ENCODE peak calls at places on chromosome 11, in six cellular contexts. O is brain microvascular endothelial cell, D is cardiac fibroblast, R is A549, T is lower leg skin, P is HepG2. K is an unnamed sample.

GRCh38 chr11:76266269-76266668 is 60.0 kb upstream of the WNT11 start:
- DNase-seq in D (peak), R (peak), O (peak), T (peak), P (no peak), K (peak)

GRCh38 chr11:68325183-68325893 is 12.9 kb downstream of the LRP5 start:
- DNase-seq in T (no peak), D (no peak), O (no peak), R (no peak), P (no peak), K (no peak)

GRCh38 chr11:128482512-128483191 is 104.7 kb downstream of the ETS1 start:
- DNase-seq in R (no peak), T (no peak), O (peak), D (peak), P (no peak), K (peak)

GRCh38 chr11:28621648-28622215 is 513.5 kb downstream of the METTL15 start:
- DNase-seq in T (no peak), O (peak), P (no peak), R (no peak), D (peak), K (peak)

GRCh38 chr11:97943493-97943892 is 1077.3 kb upstream of the CNTN5 start:
- DNase-seq in P (no peak), O (no peak), D (no peak), R (no peak), T (no peak), K (no peak)

GRCh38 chr11:36123353-36124220 is 165.6 kb downstream of the COMMD9 start:
- DNase-seq in D (no peak), R (no peak), P (no peak), T (no peak), O (peak), K (peak)

GRCh38 chr11:96107143-96107829 is 183.4 kb upstream of the MTMR2 start:
- DNase-seq in P (peak), D (no peak), R (no peak), T (no peak), O (no peak), K (no peak)

GRCh38 chr11:36492724-36493304 is 17.3 kb downstream of the TRAF6 start:
- DNase-seq in R (peak), O (peak), D (peak), T (no peak), P (peak), K (peak)

GRCh38 chr11:102476069-102476468 is 23.5 kb upstream of the TMEM123 start:
- DNase-seq in T (no peak), O (no peak), D (peak), R (no peak), P (no peak), K (peak)

GRCh38 chr11:21472256-21472655 is 720.6 kb upstream of the ANO5 start:
- DNase-seq in T (no peak), R (peak), P (no peak), D (no peak), O (no peak), K (no peak)

GRCh38 chr11:96105197-96105895 is 181.4 kb upstream of the MTMR2 start:
- DNase-seq in O (no peak), T (no peak), D (peak), R (no peak), P (peak), K (peak)

GRCh38 chr11:37849731-37850130 is 1251.7 kb upstream of the RAG2 start:
- DNase-seq in O (no peak), R (no peak), P (no peak), D (peak), T (no peak), K (peak)

GRCh38 chr11:9341638-9342137 is 27.3 kb upstream of the TMEM41B start:
- DNase-seq in R (no peak), O (no peak), P (no peak), D (no peak), T (no peak), K (no peak)

GRCh38 chr11:115659061-115659963 is 155.1 kb upstream of the CADM1 start:
- DNase-seq in T (no peak), O (no peak), P (no peak), D (no peak), R (no peak), K (no peak)

GRCh38 chr11:27619039-27619438 is 81.2 kb downstream of the BDNF start:
- DNase-seq in P (no peak), O (no peak), T (no peak), D (no peak), R (no peak), K (no peak)

GRCh38 chr11:84212467-84213390 is 926.6 kb upstream of the CCDC90B start:
- DNase-seq in D (no peak), T (no peak), O (no peak), R (no peak), P (peak), K (no peak)

GRCh38 chr11:75474878-75475766 is 42.1 kb upstream of the KLHL35 start:
- DNase-seq in P (no peak), R (peak), O (peak), T (no peak), D (peak), K (peak)

GRCh38 chr11:121723261-121723741 is 270.5 kb upstream of the SORL1-AS1 start:
- DNase-seq in P (no peak), R (no peak), T (no peak), O (peak), D (peak), K (peak)

GRCh38 chr11:45500457-45500856 is 165.0 kb downstream of the CHST1 start:
- DNase-seq in R (no peak), D (peak), P (no peak), O (no peak), T (peak), K (peak)

GRCh38 chr11:9060700-9061111 is 30.7 kb downstream of the SCUBE2 start:
- DNase-seq in T (no peak), P (peak), R (peak), O (no peak), D (no peak), K (peak)

GRCh38 chr11:54603898-54604297 is at the start of gene OR4C46:
- DNase-seq in P (no peak), O (no peak), D (no peak), T (no peak), R (no peak), K (no peak)

GRCh38 chr11:102385053-102385976 is 38.3 kb downstream of the BIRC2 start:
- DNase-seq in T (no peak), P (no peak), R (no peak), O (no peak), D (no peak), K (no peak)

GRCh38 chr11:75214411-75214821 is 26.2 kb upstream of the TPBGL start:
- DNase-seq in D (peak), P (peak), O (peak), T (no peak), R (peak), K (peak)

GRCh38 chr11:36427079-36427478 is 83.0 kb downstream of the TRAF6 start:
- DNase-seq in T (no peak), R (no peak), D (peak), P (no peak), O (no peak), K (no peak)

GRCh38 chr11:8917157-8917820 is 6.3 kb downstream of the AKIP1 start:
- DNase-seq in R (no peak), P (peak), O (peak), D (peak), T (no peak), K (peak)

GRCh38 chr11:117761993-117762392 is 35.0 kb downstream of the DSCAML1 start:
- DNase-seq in O (no peak), P (no peak), T (no peak), D (no peak), R (no peak), K (no peak)

GRCh38 chr11:67523556-67524479 is 572 bp upstream of the CABP2 start:
- DNase-seq in O (no peak), P (no peak), T (no peak), D (no peak), R (no peak), K (no peak)

GRCh38 chr11:70029115-70029830 is 48.8 kb upstream of the ANO1 start:
- DNase-seq in D (no peak), O (no peak), T (peak), R (no peak), P (no peak), K (no peak)

GRCh38 chr11:128604723-128605122 is 17.4 kb upstream of the ETS1 start:
- DNase-seq in D (no peak), R (no peak), T (no peak), O (no peak), P (no peak), K (no peak)

GRCh38 chr11:103773059-103773458 is 263.4 kb upstream of the DDI1 start:
- DNase-seq in O (peak), T (no peak), P (no peak), D (peak), R (no peak), K (peak)

GRCh38 chr11:70826541-70826943 is 425.8 kb downstream of the SHANK2 start:
- DNase-seq in P (no peak), T (no peak), O (no peak), D (peak), R (no peak), K (no peak)

GRCh38 chr11:27241316-27242122 is 121.5 kb downstream of the CCDC34 start:
- DNase-seq in O (peak), R (peak), P (no peak), D (peak), T (no peak), K (peak)

GRCh38 chr11:126140932-126141291 is 70.5 kb downstream of the RPUSD4 start:
- DNase-seq in D (peak), R (no peak), T (peak), P (no peak), O (no peak), K (peak)

GRCh38 chr11:105673089-105673488 is 63.2 kb downstream of the GRIA4 start:
- DNase-seq in R (peak), D (peak), O (peak), T (no peak), P (peak), K (peak)

GRCh38 chr11:90913131-90913668 is 690.4 kb upstream of the CHORDC1 start:
- DNase-seq in P (no peak), O (no peak), T (no peak), R (no peak), D (no peak), K (no peak)

DNA sequence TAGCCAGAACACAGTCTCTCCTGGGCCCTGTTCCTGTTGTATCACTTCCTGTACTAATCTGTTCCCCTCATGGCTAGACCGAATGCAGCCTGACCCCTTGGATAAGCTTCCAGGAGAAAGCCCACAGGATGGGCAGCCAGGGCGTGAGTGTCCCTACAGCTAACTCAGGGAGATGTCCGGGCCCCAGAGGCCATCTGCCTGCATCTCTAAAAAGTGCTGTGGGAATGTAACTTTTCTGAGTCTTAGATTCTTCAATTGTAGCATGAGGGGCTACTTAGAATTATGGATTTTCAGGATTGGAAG is 7.7 kb upstream of the MALAT1 start:
- DNase-seq in T (peak), D (peak), R (no peak), O (peak), P (no peak), K (no peak)
- H3K4me3 ChIP-seq in T (no peak), D (no peak), R (peak), O (no peak), P (no peak), K (no peak)

GRCh38 chr11:16917941-16918340 is 96.3 kb downstream of the PLEKHA7 start:
- DNase-seq in D (no peak), O (peak), R (no peak), P (no peak), T (no peak), K (no peak)
- TF ChIP-seq CTCF in D (no peak), O (no peak), R (no peak), P (no peak), T (no peak), K (no peak)

GRCh38 chr11:61541568-61541967 is 33.0 kb downstream of the LRRC10B start:
- DNase-seq in R (peak), O (no peak), P (no peak), D (peak), T (no peak), K (peak)

GRCh38 chr11:61539009-61539408 is 30.5 kb downstream of the LRRC10B start:
- DNase-seq in R (no peak), P (no peak), O (no peak), T (no peak), D (peak), K (no peak)

GRCh38 chr11:61538636-61538961 is 30.1 kb downstream of the LRRC10B start:
- DNase-seq in D (no peak), P (peak), R (no peak), O (no peak), T (no peak), K (no peak)

GRCh38 chr11:61540528-61540927 is 32.0 kb downstream of the LRRC10B start:
- DNase-seq in D (no peak), P (no peak), T (no peak), R (no peak), O (no peak), K (no peak)

DNA sequence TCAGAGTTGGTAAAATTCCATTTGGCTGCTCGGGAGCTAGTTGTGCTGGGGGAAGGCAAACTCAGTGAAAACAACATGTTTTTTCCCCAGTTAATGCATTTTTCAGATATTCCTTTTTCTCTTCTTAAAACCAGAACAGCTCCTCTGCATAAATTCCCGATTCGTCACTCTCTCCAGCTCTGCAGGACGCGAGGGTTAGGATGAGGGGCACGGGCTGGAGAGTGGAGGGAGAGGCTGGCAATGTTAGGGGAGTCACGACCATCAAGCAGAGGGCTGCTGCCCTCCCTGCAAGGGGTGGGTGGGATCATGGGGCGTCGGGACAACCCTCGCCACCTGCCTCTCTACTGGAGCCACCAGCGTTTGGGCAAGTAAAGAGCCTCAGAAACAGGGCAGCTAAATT is 31.4 kb downstream of the LRRC10B start:
- DNase-seq in R (no peak), P (no peak), D (no peak), T (no peak), O (no peak), K (no peak)
- H3K4me3 ChIP-seq in R (no peak), P (no peak), D (no peak), T (no peak), O (no peak), K (no peak)

DNA sequence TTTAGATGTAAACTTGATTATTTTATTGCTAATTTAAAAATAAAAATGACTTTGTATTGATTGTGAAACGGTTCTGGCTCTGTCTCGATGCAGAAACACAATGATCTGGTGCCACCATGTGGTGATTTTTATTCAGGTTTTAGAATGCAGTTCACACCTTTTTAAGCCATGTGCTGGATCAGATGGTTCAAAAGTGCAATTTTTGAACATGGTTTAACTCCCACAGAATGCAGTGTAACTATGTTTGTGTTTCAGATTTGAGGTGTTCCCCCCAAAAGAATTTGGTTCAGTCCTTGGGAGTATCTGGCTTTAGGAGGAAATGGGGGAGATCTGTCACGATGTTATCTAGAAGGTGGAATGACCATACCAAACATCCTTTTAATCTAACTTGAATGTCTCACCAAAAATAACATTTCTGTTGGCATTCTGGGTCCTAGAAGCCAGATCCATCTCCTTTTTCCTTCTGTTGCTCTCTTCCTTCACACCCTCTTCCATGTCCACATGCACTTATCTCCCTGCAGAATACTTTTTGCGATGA is 7.9 kb downstream of the MRPL16 start:
- DNase-seq in O (peak), D (peak), T (no peak), P (peak), R (peak), K (peak)
- TF ChIP-seq CTCF in O (peak), D (peak), T (no peak), P (peak), R (peak), K (peak)

GRCh38 chr11:12556788-12557384 is 117.3 kb upstream of the TEAD1 start:
- DNase-seq in D (peak), T (peak), R (peak), P (peak), O (peak), K (peak)
- H3K4me3 ChIP-seq in D (no peak), T (no peak), R (no peak), P (no peak), O (no peak), K (no peak)

DNA sequence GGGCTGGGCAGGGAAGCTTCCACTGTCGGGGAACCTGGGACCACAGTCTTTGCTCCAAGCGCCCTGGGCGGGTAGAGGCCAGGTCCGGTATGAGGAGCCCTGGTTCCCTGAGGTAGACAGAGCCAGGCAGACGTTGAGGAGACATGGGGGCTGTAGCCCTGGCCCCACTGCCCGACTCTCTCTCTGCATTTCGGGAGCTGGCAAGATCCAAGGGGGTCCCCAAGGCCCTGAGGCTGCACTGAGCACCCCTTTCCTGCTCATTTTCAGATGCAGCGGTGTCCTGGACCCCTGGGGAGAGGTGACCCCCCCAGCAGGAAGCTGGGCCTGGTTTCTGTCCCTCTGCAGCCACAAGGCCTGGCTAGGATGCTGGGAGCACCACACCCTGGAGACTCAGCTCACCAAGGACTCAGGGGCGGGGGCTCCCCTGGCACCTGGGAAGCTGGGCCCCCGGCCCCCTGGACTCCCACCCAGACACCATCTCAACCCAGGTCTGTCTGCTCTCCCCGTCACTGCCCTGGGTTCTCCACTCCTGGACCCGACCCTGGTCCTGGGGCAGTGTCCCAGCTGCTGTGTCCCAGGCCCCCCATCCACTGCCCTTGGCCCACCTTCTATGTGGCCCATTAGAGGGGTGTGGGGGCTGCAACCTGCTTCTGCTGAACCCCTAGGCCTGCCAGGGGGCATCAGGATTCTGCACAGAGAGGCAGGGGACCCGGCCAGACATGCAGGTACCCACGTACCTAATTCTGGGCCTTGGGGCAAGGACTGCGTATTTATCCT is 15.0 kb upstream of the MUC6 start:
- DNase-seq in P (no peak), R (no peak), D (no peak), T (no peak), O (no peak), K (no peak)
- TF ChIP-seq CTCF in P (no peak), R (no peak), D (no peak), T (no peak), O (no peak), K (no peak)

GRCh38 chr11:2926611-2927492 is 2.4 kb downstream of the PHLDA2 start:
- DNase-seq in R (no peak), T (no peak), O (no peak), P (no peak), D (no peak), K (no peak)
- H3K4me3 ChIP-seq in R (no peak), T (no peak), O (peak), P (no peak), D (no peak), K (peak)

DNA sequence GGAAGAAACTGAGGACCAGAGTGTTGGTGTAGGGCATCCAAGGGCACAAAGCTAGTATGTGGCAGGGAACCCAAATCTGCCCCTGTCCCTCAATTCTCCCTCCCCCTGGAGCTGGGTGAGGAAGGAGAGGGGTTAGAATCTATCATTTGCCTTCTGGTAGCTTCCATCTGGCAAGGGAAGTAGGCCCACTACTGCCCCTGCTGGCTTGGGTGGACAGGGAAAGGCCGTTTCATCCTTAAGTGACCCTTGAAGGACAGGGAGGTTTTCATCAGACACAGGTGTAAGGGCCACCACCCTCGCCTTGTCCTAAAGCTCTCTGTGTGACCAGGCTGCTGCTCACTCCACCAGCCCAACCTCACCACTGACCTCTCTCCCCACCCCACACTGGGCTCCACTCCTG is 22.1 kb downstream of the NECTIN1 start:
- DNase-seq in T (no peak), O (no peak), R (no peak), D (no peak), P (no peak), K (no peak)
- TF ChIP-seq CTCF in T (no peak), O (peak), R (no peak), D (peak), P (no peak), K (peak)

GRCh38 chr11:119044708-119045107 is 12.3 kb downstream of the HYOU1 start:
- DNase-seq in D (no peak), P (no peak), R (no peak), O (no peak), T (no peak), K (no peak)
- H3K4me3 ChIP-seq in D (no peak), P (no peak), R (no peak), O (no peak), T (no peak), K (no peak)